ENCODE peak calls at places on chromosomes 6 and 20, in ten cellular contexts. G, V, H, B, D, C, W, Q, T and J are unnamed samples.

GRCh38 chr20:36105731-36106226 is 48.8 kb upstream of the EPB41L1 start:
- DNase-seq in G (no peak), V (no peak), H (no peak), B (no peak), D (no peak), C (no peak), W (no peak), Q (no peak), T (no peak), J (no peak)

GRCh38 chr6:44700422-44700821 is 312.9 kb downstream of the CDC5L start:
- DNase-seq in G (no peak), V (no peak), H (no peak), B (no peak), D (no peak), C (no peak), W (no peak), Q (no peak), T (no peak), J (no peak)

GRCh38 chr6:105609375-105609991 is 206.6 kb upstream of the PREP start:
- DNase-seq in G (peak; percentile 16), V (no peak), H (no peak), B (peak; percentile 27), D (no peak), C (no peak), W (no peak), Q (no peak), T (no peak), J (peak; percentile 23)

GRCh38 chr6:3341467-3341866 is 82.7 kb downstream of the PSMG4 start:
- DNase-seq in G (peak; percentile 76), V (no peak), H (no peak), B (peak; percentile 67), D (no peak), C (no peak), W (peak; percentile 70), Q (peak; percentile 97), T (peak; percentile 86), J (no peak)

GRCh38 chr20:2822073-2822472 is 5.9 kb downstream of the TMEM239 start:
- DNase-seq in G (no peak), V (no peak), H (no peak), B (no peak), D (no peak), C (no peak), W (peak; percentile 86), Q (no peak), T (no peak), J (peak; percentile 29)

GRCh38 chr20:35368616-35369423 is 43.0 kb downstream of the UQCC1 start:
- DNase-seq in G (no peak), V (no peak), H (no peak), B (peak; percentile 5), D (no peak), C (no peak), W (peak; percentile 64), Q (no peak), T (no peak), J (no peak)

GRCh38 chr20:36405255-36405654 is 99.1 kb downstream of the DLGAP4 start:
- DNase-seq in G (peak; percentile 24), V (no peak), H (no peak), B (no peak), D (no peak), C (no peak), W (no peak), Q (no peak), T (no peak), J (no peak)

GRCh38 chr20:63082939-63083735 is 76.4 kb upstream of the BHLHE23 start:
- DNase-seq in G (no peak), V (peak; percentile 3), H (no peak), B (no peak), D (no peak), C (no peak), W (no peak), Q (no peak), T (no peak), J (no peak)

GRCh38 chr6:5679696-5680494 is 326.8 kb downstream of the NRN1 start:
- DNase-seq in G (no peak), V (no peak), H (no peak), B (no peak), D (no peak), C (no peak), W (no peak), Q (no peak), T (no peak), J (no peak)

GRCh38 chr6:134642217-134642616 is 307.7 kb downstream of the ALDH8A1 start:
- DNase-seq in G (peak; percentile 45), V (no peak), H (no peak), B (no peak), D (no peak), C (no peak), W (no peak), Q (no peak), T (no peak), J (no peak)

GRCh38 chr6:45609141-45609638 is 231.5 kb upstream of the SUPT3H start:
- DNase-seq in G (peak; percentile 92), V (no peak), H (no peak), B (no peak), D (no peak), C (no peak), W (no peak), Q (no peak), T (peak; percentile 59), J (no peak)

GRCh38 chr6:54426995-54427394 is 118.8 kb downstream of the TINAG start:
- DNase-seq in G (no peak), V (no peak), H (no peak), B (no peak), D (no peak), C (no peak), W (peak; percentile 36), Q (no peak), T (no peak), J (no peak)

GRCh38 chr6:45923831-45924391 is 91.7 kb downstream of the CLIC5 start:
- DNase-seq in G (no peak), V (no peak), H (no peak), B (no peak), D (no peak), C (no peak), W (peak; percentile 33), Q (peak; percentile 37), T (peak; percentile 16), J (no peak)

GRCh38 chr20:17161661-17162410 is 65.0 kb upstream of the PCSK2 start:
- DNase-seq in G (no peak), V (no peak), H (no peak), B (no peak), D (no peak), C (no peak), W (no peak), Q (no peak), T (no peak), J (no peak)

GRCh38 chr6:125537090-125537489 is 212.3 kb upstream of the HEY2 start:
- DNase-seq in G (no peak), V (no peak), H (no peak), B (no peak), D (no peak), C (no peak), W (no peak), Q (no peak), T (no peak), J (no peak)

GRCh38 chr6:92047886-92048285 is 1371.5 kb downstream of the EPHA7 start:
- DNase-seq in G (no peak), V (no peak), H (no peak), B (no peak), D (no peak), C (no peak), W (no peak), Q (no peak), T (no peak), J (no peak)

GRCh38 chr20:58706975-58707681 is 14.5 kb downstream of the NPEPL1 start:
- DNase-seq in G (no peak), V (no peak), H (no peak), B (no peak), D (no peak), C (no peak), W (peak; percentile 38), Q (no peak), T (no peak), J (peak; percentile 4)

GRCh38 chr6:156279306-156279969 is 497.7 kb upstream of the ARID1B start:
- DNase-seq in G (no peak), V (peak; percentile 69), H (no peak), B (no peak), D (no peak), C (no peak), W (no peak), Q (no peak), T (no peak), J (no peak)

GRCh38 chr6:36911946-36912555 is 26.3 kb downstream of the C6orf89 start:
- DNase-seq in G (no peak), V (no peak), H (no peak), B (no peak), D (no peak), C (no peak), W (no peak), Q (no peak), T (no peak), J (no peak)

GRCh38 chr6:39543950-39544349 is 181.3 kb downstream of the KIF6 start:
- DNase-seq in G (no peak), V (no peak), H (no peak), B (no peak), D (no peak), C (no peak), W (no peak), Q (no peak), T (no peak), J (no peak)

GRCh38 chr6:43120938-43121913 is 45.1 kb downstream of the PTK7 start:
- DNase-seq in G (peak; percentile 98), V (peak; percentile 69), H (no peak), B (no peak), D (no peak), C (no peak), W (peak; percentile 73), Q (peak; percentile 98), T (peak; percentile 94), J (no peak)

GRCh38 chr6:37818536-37819176 is 871 bp upstream of the ZFAND3 start:
- DNase-seq in G (peak; percentile 96), V (peak; percentile 94), H (peak; percentile 93), B (peak; percentile 94), D (peak; percentile 80), C (peak; percentile 89), W (peak; percentile 96), Q (peak; percentile 93), T (peak; percentile 71), J (peak; percentile 97)

GRCh38 chr6:116279232-116280160 is at the start of gene TSPYL1:
- DNase-seq in G (peak; percentile 98), V (peak; percentile 95), H (peak; percentile 92), B (peak; percentile 96), D (peak; percentile 76), C (peak; percentile 86), W (peak; percentile 98), Q (peak; percentile 97), T (peak; percentile 80), J (peak; percentile 96)

GRCh38 chr6:28988536-28989415 is 16.3 kb downstream of the ZNF311 start:
- DNase-seq in G (peak; percentile 73), V (peak; percentile 90), H (peak; percentile 50), B (no peak), D (no peak), C (peak; percentile 66), W (peak; percentile 98), Q (no peak), T (peak; percentile 8), J (no peak)

GRCh38 chr6:119979862-119980261 is 630.3 kb upstream of the MAN1A1 start:
- DNase-seq in G (peak; percentile 12), V (no peak), H (no peak), B (no peak), D (no peak), C (no peak), W (no peak), Q (no peak), T (no peak), J (no peak)

GRCh38 chr6:26086214-26086613 is 1.0 kb upstream of the HFE start:
- DNase-seq in G (no peak), V (no peak), H (no peak), B (no peak), D (no peak), C (no peak), W (no peak), Q (no peak), T (no peak), J (no peak)

GRCh38 chr6:45299096-45299581 is 29.0 kb upstream of the RUNX2 start:
- DNase-seq in G (no peak), V (no peak), H (no peak), B (no peak), D (no peak), C (no peak), W (no peak), Q (no peak), T (no peak), J (no peak)

GRCh38 chr6:37160922-37161778 is 8.8 kb upstream of the PIM1 start:
- DNase-seq in G (peak; percentile 85), V (no peak), H (no peak), B (no peak), D (no peak), C (no peak), W (no peak), Q (peak; percentile 63), T (peak; percentile 40), J (no peak)